ENCODE peak calls at places on chromosomes 13 and 19, in four cellular contexts. One of them, this sample, is unnamed.

GRCh38 chr13:30856004-30856790 is 49.9 kb upstream of the MEDAG start:
- DNase-seq in uterus: no peak
- DNase-seq in posterior cingulate gyrus: no peak
- DNase-seq in tibial artery: no peak
- DNase-seq in this sample: no peak

GRCh38 chr19:58218899-58219298 is 9.8 kb upstream of the ZNF544 start:
- DNase-seq in uterus: no peak
- DNase-seq in posterior cingulate gyrus: no peak
- DNase-seq in tibial artery: no peak
- DNase-seq in this sample: no peak

GRCh38 chr19:5172859-5173577 is 167.6 kb downstream of the PTPRS start:
- DNase-seq in uterus: no peak
- DNase-seq in posterior cingulate gyrus: no peak
- DNase-seq in tibial artery: peak; percentile 58
- DNase-seq in this sample: peak; percentile 60

GRCh38 chr19:19488041-19488874 is 27.1 kb downstream of the TSSK6 start:
- DNase-seq in uterus: no peak
- DNase-seq in posterior cingulate gyrus: no peak
- DNase-seq in tibial artery: no peak
- DNase-seq in this sample: no peak

GRCh38 chr19:29837448-29837961 is 25.7 kb downstream of the CCNE1 start:
- DNase-seq in uterus: no peak
- DNase-seq in posterior cingulate gyrus: no peak
- DNase-seq in tibial artery: no peak
- DNase-seq in this sample: no peak

GRCh38 chr13:65613004-65613403 is 1617.1 kb downstream of the PCDH9 start:
- DNase-seq in uterus: no peak
- DNase-seq in posterior cingulate gyrus: no peak
- DNase-seq in tibial artery: no peak
- DNase-seq in this sample: no peak

GRCh38 chr13:77697208-77698103 is at the start of gene SLAIN1:
- DNase-seq in uterus: peak; percentile 74
- DNase-seq in posterior cingulate gyrus: peak; percentile 90
- DNase-seq in tibial artery: peak; percentile 73
- DNase-seq in this sample: peak; percentile 93

GRCh38 chr19:17948967-17949930 is 16.4 kb downstream of the CCDC124 start:
- DNase-seq in uterus: no peak
- DNase-seq in posterior cingulate gyrus: no peak
- DNase-seq in tibial artery: no peak
- DNase-seq in this sample: no peak

GRCh38 chr13:27353166-27353583 is 71.2 kb upstream of the GTF3A start:
- DNase-seq in uterus: no peak
- DNase-seq in posterior cingulate gyrus: no peak
- DNase-seq in tibial artery: no peak
- DNase-seq in this sample: peak; percentile 16

GRCh38 chr13:33183431-33184130 is 102.0 kb downstream of the STARD13 start:
- DNase-seq in uterus: no peak
- DNase-seq in posterior cingulate gyrus: no peak
- DNase-seq in tibial artery: no peak
- DNase-seq in this sample: no peak

GRCh38 chr19:28641395-28641794 is 571.6 kb downstream of the UQCRFS1 start:
- DNase-seq in uterus: no peak
- DNase-seq in posterior cingulate gyrus: no peak
- DNase-seq in tibial artery: no peak
- DNase-seq in this sample: no peak

GRCh38 chr19:42122691-42123607 is 9.3 kb downstream of the POU2F2 start:
- DNase-seq in uterus: no peak
- DNase-seq in posterior cingulate gyrus: no peak
- DNase-seq in tibial artery: no peak
- DNase-seq in this sample: no peak

GRCh38 chr13:73767747-73768315 is 366.4 kb downstream of the KLF12 start:
- DNase-seq in uterus: no peak
- DNase-seq in posterior cingulate gyrus: no peak
- DNase-seq in tibial artery: no peak
- DNase-seq in this sample: no peak

GRCh38 chr13:112447761-112448603 is 71.8 kb downstream of the SPACA7 start:
- DNase-seq in uterus: no peak
- DNase-seq in posterior cingulate gyrus: no peak
- DNase-seq in tibial artery: peak; percentile 14
- DNase-seq in this sample: no peak

This sample was measured in nucleus accumbens.